ENCODE peak calls at places on chromosomes 16 and 17, in five cellular contexts. E is upper lobe of right lung, M is cardiac muscle cell, G is stomach, P is uterus. X is an unnamed sample.

GRCh38 chr16:67672739-67673662 is 6.4 kb downstream of the C16orf86 start:
- DNase-seq in M (peak; percentile 68), E (no peak), G (peak; percentile 75), P (no peak), X (peak; percentile 65)

GRCh38 chr17:48181653-48182052 is 74.1 kb downstream of the SNX11 start:
- DNase-seq in M (peak; percentile 40), E (no peak), G (no peak), P (no peak), X (no peak)

GRCh38 chr16:53071748-53072301 is 17.0 kb downstream of the CHD9 start:
- DNase-seq in E (peak; percentile 71), P (peak; percentile 64), G (no peak), M (no peak), X (peak; percentile 88)

GRCh38 chr17:28369684-28370034 is 448 bp downstream of the VTN start:
- DNase-seq in M (no peak), P (no peak), G (no peak), E (peak; percentile 59), X (no peak)

GRCh38 chr17:74119049-74119580 is 84.4 kb upstream of the RPL38 start:
- DNase-seq in G (no peak), M (no peak), P (no peak), E (peak; percentile 37), X (no peak)

GRCh38 chr16:71672125-71672524 is 46.1 kb downstream of the MARVELD3 start:
- DNase-seq in P (no peak), G (no peak), M (no peak), E (no peak), X (no peak)

GRCh38 chr17:42179911-42180410 is 981 bp downstream of the KCNH4 start:
- DNase-seq in P (peak; percentile 44), E (no peak), G (peak; percentile 38), M (peak; percentile 88), X (peak; percentile 25)

GRCh38 chr17:74274060-74274702 is at the start of gene DNAI2:
- DNase-seq in G (no peak), M (peak; percentile 65), P (no peak), E (no peak), X (no peak)

GRCh38 chr16:79838860-79839259 is 238.3 kb upstream of the MAF start:
- DNase-seq in E (no peak), G (no peak), M (no peak), P (peak; percentile 71), X (peak; percentile 31)

GRCh38 chr17:39754958-39755549 is 17.3 kb downstream of the GRB7 start:
- DNase-seq in G (no peak), E (no peak), M (no peak), P (no peak), X (no peak)

GRCh38 chr17:2706911-2707510 is 4.6 kb downstream of the CLUH start:
- DNase-seq in M (no peak), G (no peak), E (no peak), P (no peak), X (no peak)

GRCh38 chr16:59849716-59850115 is 1115.6 kb upstream of the GOT2 start:
- DNase-seq in G (no peak), E (no peak), M (no peak), P (no peak), X (no peak)

GRCh38 chr16:65312795-65313194 is 190.9 kb upstream of the CDH11 start:
- DNase-seq in E (no peak), P (no peak), M (no peak), G (no peak), X (no peak)

GRCh38 chr17:46733837-46734516 is 84.5 kb downstream of the WNT3 start:
- DNase-seq in M (no peak), E (no peak), P (no peak), G (no peak), X (no peak)

GRCh38 chr17:71071837-71072236 is 902.5 kb downstream of the KCNJ2 start:
- DNase-seq in G (no peak), E (no peak), M (no peak), P (no peak), X (no peak)

GRCh38 chr17:28282596-28282995 is 36.4 kb upstream of the TMEM97 start:
- DNase-seq in E (no peak), P (no peak), G (no peak), M (peak; percentile 8), X (no peak)

GRCh38 chr17:37570527-37571093 is 38.6 kb downstream of the SYNRG start:
- DNase-seq in E (peak; percentile 66), G (peak; percentile 48), M (peak; percentile 63), P (no peak), X (peak; percentile 25)

GRCh38 chr16:6374816-6375215 is 957.8 kb upstream of the RBFOX1 start:
- DNase-seq in M (no peak), P (no peak), G (no peak), E (no peak), X (no peak)

GRCh38 chr17:79114455-79115301 is 40.1 kb downstream of the ENGASE start:
- DNase-seq in G (peak; percentile 54), M (peak; percentile 47), P (peak; percentile 30), E (peak; percentile 78), X (peak; percentile 54)

GRCh38 chr17:19369846-19370492 is 7.4 kb upstream of the B9D1 start:
- DNase-seq in E (no peak), G (no peak), P (peak; percentile 13), M (no peak), X (peak; percentile 49)

GRCh38 chr17:3963214-3964201 is 729 bp downstream of the ATP2A3 start:
- DNase-seq in P (no peak), E (peak; percentile 74), M (peak; percentile 21), G (peak; percentile 51), X (no peak)

GRCh38 chr16:19859603-19860002 is 25.0 kb downstream of the GPRC5B start:
- DNase-seq in P (no peak), E (no peak), M (no peak), G (no peak), X (no peak)

GRCh38 chr16:19860146-19861030 is 24.3 kb downstream of the GPRC5B start:
- DNase-seq in P (no peak), E (no peak), G (no peak), M (no peak), X (no peak)

GRCh38 chr16:19861069-19861468 is 23.6 kb downstream of the GPRC5B start:
- DNase-seq in M (no peak), G (no peak), E (no peak), P (no peak), X (no peak)

GRCh38 chr16:19863990-19864389 is 20.7 kb downstream of the GPRC5B start:
- DNase-seq in M (no peak), G (no peak), P (no peak), E (no peak), X (no peak)

DNA sequence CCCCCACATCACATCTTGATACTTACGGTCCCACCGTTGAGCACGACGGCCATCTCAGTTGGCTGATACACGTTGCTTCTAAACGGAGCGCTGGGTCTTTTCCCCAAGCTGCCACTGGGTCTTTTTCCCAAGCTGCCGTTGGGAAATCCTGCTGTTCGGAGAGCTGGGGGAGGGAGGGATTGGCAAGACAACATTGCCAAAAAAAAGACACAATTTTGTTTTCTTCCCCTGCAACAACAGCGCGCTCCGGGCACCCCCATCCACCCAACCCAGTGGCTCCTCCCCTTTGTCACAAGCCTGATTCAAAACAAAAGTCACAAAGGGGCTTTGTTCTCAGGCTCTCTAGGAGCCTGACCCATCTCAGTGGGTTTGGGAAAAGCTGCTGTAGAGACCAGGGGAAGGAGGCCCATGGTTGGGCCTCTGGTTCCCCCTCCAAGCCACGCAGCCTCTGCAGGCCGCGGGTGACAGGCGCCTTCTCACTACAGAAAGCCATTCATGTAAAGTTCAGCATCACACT is 22.8 kb downstream of the GPRC5B start:
- DNase-seq in E (no peak), M (no peak), G (no peak), P (no peak), X (no peak)
- H3K27ac ChIP-seq in E (no peak overlapping the region), M (no peak overlapping the region), G (no peak overlapping the region), P (no peak overlapping the region), X (peak overlapping the region; percentile 55)

DNA sequence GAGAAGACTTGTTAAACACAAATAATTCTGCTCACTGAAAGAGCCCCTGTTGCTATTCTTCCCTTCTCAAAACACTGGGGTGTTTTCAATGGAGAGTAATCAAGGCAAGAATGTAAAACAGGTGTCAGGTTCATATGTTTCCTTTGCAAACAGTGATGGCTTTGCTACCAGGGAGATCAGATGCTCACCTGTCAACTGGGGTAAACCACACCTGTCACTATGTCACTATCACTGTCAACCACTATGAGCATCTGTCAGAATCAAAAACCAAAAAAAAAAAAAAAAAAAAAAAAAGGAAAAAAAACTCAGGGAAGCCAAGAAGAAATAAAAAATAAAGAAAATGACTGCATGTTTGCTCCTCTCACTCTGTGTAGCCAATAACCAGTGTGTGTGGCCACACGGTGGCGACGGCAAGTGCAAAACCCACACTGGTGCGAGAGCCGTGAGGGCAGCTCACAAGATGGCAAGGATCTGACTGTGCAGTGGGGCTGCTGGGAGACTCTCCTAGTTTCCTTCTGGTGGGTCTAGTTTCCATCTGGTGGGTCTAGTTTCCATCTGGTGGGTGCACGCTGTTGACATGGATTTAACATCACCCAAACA is 22.7 kb downstream of the USP22 start:
- DNase-seq in P (no peak), M (no peak), G (peak; percentile 55), E (peak; percentile 60), X (peak; percentile 44)
- TF ChIP-seq CTCF in P (no peak), M (peak; percentile 34), G (no peak), E (peak; percentile 22), X (peak; percentile 50)

GRCh38 chr17:32954477-32954876 is 26.5 kb downstream of the TMEM98 start:
- DNase-seq in P (no peak), M (no peak), G (peak; percentile 90), E (no peak), X (no peak)
- H3K36me3 ChIP-seq in P (no peaks in the 10 kb centered on the region), M (no peaks in the 10 kb centered on the region), G (no peaks in the 10 kb centered on the region), E (no peaks in the 10 kb centered on the region), X (no peaks in the 10 kb centered on the region)

GRCh38 chr17:61284174-61284573 is 115.5 kb upstream of the TBX2 start:
- DNase-seq in P (no peak), G (no peak), E (no peak), M (no peak), X (no peak)
- H3K27ac ChIP-seq in P (no peak overlapping the region), G (no peak overlapping the region), E (no peak overlapping the region), M (no peak overlapping the region), X (peak overlapping the region; percentile 77)

DNA sequence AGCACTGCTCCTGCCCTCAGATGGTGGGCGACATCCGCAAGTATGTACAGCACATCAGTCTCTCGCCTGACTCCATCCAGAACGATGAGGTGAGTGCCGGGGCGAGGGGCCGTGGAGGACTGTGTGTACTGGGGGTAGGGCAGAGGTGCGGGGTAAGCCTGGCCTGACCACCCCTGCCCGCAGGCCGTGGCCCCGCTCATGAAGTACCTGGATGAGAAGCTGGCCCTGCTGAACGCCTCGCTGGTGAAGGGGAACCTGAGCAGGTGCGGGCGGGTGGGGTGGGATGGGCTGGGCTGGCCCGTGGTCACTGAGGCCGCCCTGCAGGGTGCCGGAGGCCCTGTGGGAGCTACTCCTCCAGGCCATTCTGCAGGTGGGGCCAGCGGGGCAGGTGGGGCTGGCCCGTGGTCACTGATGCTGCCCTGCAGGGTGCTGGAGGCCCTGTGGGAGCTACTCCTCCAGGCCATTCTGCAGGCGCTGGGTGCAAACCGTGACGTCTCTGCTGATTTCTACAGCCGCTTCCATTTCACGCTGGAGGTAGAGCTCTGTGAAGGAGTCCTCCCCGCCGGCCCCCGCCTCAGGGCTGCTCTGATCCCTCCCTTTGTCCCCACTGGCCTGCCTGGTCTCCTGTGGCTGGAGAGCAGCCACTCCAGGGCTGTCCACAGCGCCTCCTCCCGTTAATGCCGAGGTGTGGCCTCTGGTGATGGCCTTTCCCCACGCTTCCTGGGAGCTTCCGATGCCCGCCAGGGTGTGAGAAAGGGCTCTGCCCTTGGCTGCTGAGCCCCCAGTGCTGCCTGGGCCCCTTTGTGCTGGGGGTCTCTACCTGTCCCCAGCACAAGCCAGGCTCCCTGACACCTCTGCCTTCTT is 5.0 kb downstream of the TSR3 start:
- DNase-seq in P (no peak), M (no peak), E (no peak), G (no peak), X (no peak)
- TF ChIP-seq CTCF in P (no peak), M (no peak), E (no peak), G (no peak), X (no peak)

GRCh38 chr17:50735287-50735686 is 15.9 kb downstream of the LUC7L3 start:
- DNase-seq in E (no peak), P (no peak), M (no peak), G (no peak), X (no peak)
- H3K36me3 ChIP-seq in E (peaks cover 30% of the 10 kb centered on the region), P (no peaks in the 10 kb centered on the region), M (peaks cover 21% of the 10 kb centered on the region), G (peaks cover 37% of the 10 kb centered on the region), X (peaks cover 25% of the 10 kb centered on the region)

X was measured in left ventricle myocardium inferior.